ENCODE peak calls at places on chromosomes 6 and 20, in five cellular contexts. D, Y, B, F and A are unnamed samples.

GRCh38 chr6:143064996-143065683 is 4.5 kb downstream of the AIG1 start:
- DNase-seq in Y (no peak), F (no peak), D (peak), B (no peak), A (peak)

GRCh38 chr6:562052-562676 is 94.7 kb downstream of the HUS1B start:
- DNase-seq in D (no peak), B (no peak), F (no peak), Y (no peak), A (no peak)

GRCh38 chr6:4506806-4507205 is 269.4 kb upstream of the CDYL start:
- DNase-seq in D (peak), B (no peak), F (no peak), Y (no peak), A (peak)

GRCh38 chr6:28944412-28945006 is 20.7 kb upstream of the TRIM27 start:
- DNase-seq in D (peak), B (peak), F (no peak), Y (peak), A (peak)

GRCh38 chr6:5286780-5287179 is 25.5 kb downstream of the FARS2 start:
- DNase-seq in D (no peak), F (no peak), B (no peak), Y (no peak), A (peak)

GRCh38 chr6:168367285-168367720 is 47.7 kb upstream of the DACT2 start:
- DNase-seq in Y (no peak), B (no peak), F (no peak), D (no peak), A (no peak)

GRCh38 chr6:148888853-148889252 is 142.0 kb downstream of the UST start:
- DNase-seq in B (no peak), D (peak), Y (no peak), F (no peak), A (no peak)

GRCh38 chr20:47318027-47318595 is 38.4 kb downstream of the ZMYND8 start:
- DNase-seq in D (peak), Y (no peak), B (no peak), F (no peak), A (peak)

GRCh38 chr6:11538049-11538798 is 675 bp downstream of the TMEM170B start:
- DNase-seq in D (peak), B (no peak), F (peak), Y (peak), A (no peak)

GRCh38 chr20:36856691-36857635 is 19.0 kb upstream of the TLDC2 start:
- DNase-seq in Y (no peak), F (no peak), B (no peak), D (peak), A (peak)

GRCh38 chr6:44049989-44050871 is 77.0 kb downstream of the MRPL14 start:
- DNase-seq in Y (no peak), D (peak), B (no peak), F (no peak), A (peak)

GRCh38 chr20:10060223-10060622 is 25.4 kb downstream of the ANKEF1 start:
- DNase-seq in Y (no peak), D (no peak), B (no peak), F (no peak), A (peak)

GRCh38 chr6:90274481-90275030 is 22.1 kb downstream of the BACH2 start:
- DNase-seq in F (peak), D (no peak), B (no peak), Y (peak), A (no peak)

GRCh38 chr20:30811896-30812671 is 445.4 kb upstream of the DEFB115 start:
- DNase-seq in F (no peak), Y (no peak), D (peak), B (no peak), A (peak)

GRCh38 chr20:25540273-25540672 is 45.1 kb downstream of the NINL start:
- DNase-seq in F (no peak), B (no peak), D (peak), Y (no peak), A (no peak)

GRCh38 chr6:130872250-130873095 is 45.3 kb downstream of the SMLR1 start:
- DNase-seq in F (no peak), B (no peak), D (peak), Y (peak), A (peak)

GRCh38 chr6:11218827-11219826 is 13.3 kb downstream of the NEDD9 start:
- DNase-seq in F (no peak), Y (no peak), B (no peak), D (no peak), A (peak)